ENCODE peak calls at places on chromosomes 5 and 9, in nine cellular contexts. E is GM12865, N is GM04503, P is T-helper 17 cell, A is substantia nigra, Z is EL, H is M059J, D is astrocyte of the spinal cord, V is lower leg skin. G is an unnamed sample.

GRCh38 chr5:93941897-93942296 is 200.5 kb upstream of the POU5F2 start:
- DNase-seq in E (no peak), N (no peak), P (no peak), A (no peak), Z (no peak), H (no peak), D (no peak), V (no peak), G (no peak)

GRCh38 chr5:10704949-10705621 is 55.9 kb downstream of the DAP start:
- DNase-seq in E (peak), N (no peak), P (no peak), A (no peak), Z (peak), H (peak), D (peak), V (no peak), G (no peak)

GRCh38 chr9:134623408-134624066 is 18.1 kb upstream of the COL5A1 start:
- DNase-seq in E (no peak), N (no peak), P (no peak), A (no peak), Z (no peak), H (no peak), D (no peak), V (no peak), G (no peak)

GRCh38 chr5:123802298-123802951 is 290.4 kb downstream of the CSNK1G3 start:
- DNase-seq in E (no peak), N (no peak), P (no peak), A (no peak), Z (no peak), H (no peak), D (peak), V (no peak), G (no peak)

GRCh38 chr5:95884021-95884333 is 61.5 kb upstream of the GLRX start:
- DNase-seq in E (no peak), N (no peak), P (no peak), A (no peak), Z (no peak), H (peak), D (peak), V (no peak), G (no peak)

GRCh38 chr5:53035868-53036381 is 46.8 kb downstream of the ITGA2 start:
- DNase-seq in E (peak), N (no peak), P (no peak), A (no peak), Z (peak), H (peak), D (no peak), V (no peak), G (no peak)

GRCh38 chr5:93741136-93741811 is at the start of gene POU5F2:
- DNase-seq in E (no peak), N (no peak), P (no peak), A (no peak), Z (no peak), H (no peak), D (no peak), V (no peak), G (no peak)

GRCh38 chr5:158769702-158770101 is 330.0 kb downstream of the EBF1 start:
- DNase-seq in E (no peak), N (peak), P (no peak), A (no peak), Z (no peak), H (no peak), D (no peak), V (no peak), G (no peak)

GRCh38 chr9:98929096-98929495 is 14.6 kb upstream of the COL15A1 start:
- DNase-seq in E (no peak), N (no peak), P (no peak), A (no peak), Z (peak), H (no peak), D (peak), V (no peak), G (no peak)

GRCh38 chr5:58066557-58066956 is 393.3 kb downstream of the PLK2 start:
- DNase-seq in E (no peak), N (no peak), P (no peak), A (no peak), Z (no peak), H (no peak), D (no peak), V (no peak), G (no peak)

GRCh38 chr5:158922263-158922592 is 177.5 kb downstream of the EBF1 start:
- DNase-seq in E (peak), N (no peak), P (no peak), A (no peak), Z (no peak), H (no peak), D (no peak), V (no peak), G (no peak)

GRCh38 chr5:34982823-34983222 is 53.5 kb downstream of the DNAJC21 start:
- DNase-seq in E (no peak), N (no peak), P (no peak), A (no peak), Z (no peak), H (no peak), D (no peak), V (no peak), G (no peak)

GRCh38 chr9:136016221-136016881 is 55.2 kb upstream of the UBAC1 start:
- DNase-seq in E (no peak), N (no peak), P (no peak), A (no peak), Z (no peak), H (no peak), D (no peak), V (no peak), G (no peak)

GRCh38 chr5:112355058-112355685 is 63.9 kb downstream of the EPB41L4A start:
- DNase-seq in E (no peak), N (no peak), P (no peak), A (no peak), Z (no peak), H (no peak), D (no peak), V (no peak), G (no peak)

GRCh38 chr9:98867434-98868168 is 60.1 kb downstream of the GALNT12 start:
- DNase-seq in E (no peak), N (peak), P (no peak), A (no peak), Z (peak), H (peak), D (peak), V (peak), G (peak)

GRCh38 chr5:141677415-141677814 is 4.6 kb downstream of the ARAP3 start:
- DNase-seq in E (no peak), N (no peak), P (no peak), A (no peak), Z (no peak), H (no peak), D (no peak), V (no peak), G (no peak)

GRCh38 chr9:136216541-136217240 is 11.8 kb upstream of the LHX3 start:
- DNase-seq in E (no peak), N (no peak), P (no peak), A (no peak), Z (no peak), H (no peak), D (no peak), V (no peak), G (no peak)

GRCh38 chr9:134163374-134164196 is 779 bp downstream of the RNU6ATAC start:
- DNase-seq in E (peak), N (no peak), P (peak), A (no peak), Z (peak), H (peak), D (peak), V (peak), G (peak)

GRCh38 chr9:104506565-104506964 is 2.5 kb downstream of the OR13F1 start:
- DNase-seq in E (no peak), N (no peak), P (no peak), A (no peak), Z (no peak), H (no peak), D (no peak), V (no peak), G (no peak)

GRCh38 chr5:2763533-2763794 is 12.0 kb upstream of the IRX2 start:
- DNase-seq in E (no peak), N (no peak), P (no peak), A (no peak), Z (no peak), H (no peak), D (no peak), V (no peak), G (no peak)

GRCh38 chr9:112586600-112587155 is 100.1 kb downstream of the KIAA1958 start:
- DNase-seq in E (no peak), N (no peak), P (no peak), A (no peak), Z (peak), H (no peak), D (peak), V (no peak), G (no peak)

GRCh38 chr9:33416996-33417395 is 14.6 kb upstream of the AQP7 start:
- DNase-seq in E (no peak), N (no peak), P (peak), A (no peak), Z (no peak), H (no peak), D (no peak), V (no peak), G (no peak)

GRCh38 chr5:102895976-102896375 is 140.9 kb downstream of the PAM start:
- DNase-seq in E (no peak), N (no peak), P (no peak), A (no peak), Z (no peak), H (no peak), D (no peak), V (no peak), G (no peak)

GRCh38 chr9:98922721-98923435 is 20.8 kb upstream of the COL15A1 start:
- DNase-seq in E (peak), N (no peak), P (no peak), A (no peak), Z (peak), H (peak), D (peak), V (no peak), G (no peak)

GRCh38 chr5:12292610-12293204 is 388.5 kb upstream of the CTNND2 start:
- DNase-seq in E (peak), N (no peak), P (no peak), A (no peak), Z (no peak), H (peak), D (peak), V (no peak), G (no peak)

GRCh38 chr5:176829320-176829719 is 19.0 kb downstream of the UNC5A start:
- DNase-seq in E (no peak), N (no peak), P (no peak), A (no peak), Z (no peak), H (no peak), D (no peak), V (no peak), G (no peak)

GRCh38 chr5:14580037-14581034 is 1.3 kb upstream of the OTULINL start:
- DNase-seq in E (no peak), N (peak), P (no peak), A (no peak), Z (peak), H (peak), D (no peak), V (no peak), G (no peak)

GRCh38 chr9:133713211-133713959 is 24.8 kb downstream of the SARDH start:
- DNase-seq in E (no peak), N (no peak), P (no peak), A (no peak), Z (no peak), H (no peak), D (no peak), V (no peak), G (no peak)

GRCh38 chr9:79154806-79155205 is 417.0 kb upstream of the TLE4 start:
- DNase-seq in E (no peak), N (no peak), P (no peak), A (no peak), Z (no peak), H (no peak), D (no peak), V (no peak), G (no peak)

GRCh38 chr5:149847611-149848010 is 97.0 kb downstream of the PDE6A start:
- DNase-seq in E (no peak), N (no peak), P (no peak), A (no peak), Z (no peak), H (no peak), D (no peak), V (no peak), G (no peak)

GRCh38 chr5:128146671-128147070 is 63.1 kb downstream of the SLC12A2 start:
- DNase-seq in E (no peak), N (no peak), P (no peak), A (no peak), Z (no peak), H (no peak), D (no peak), V (no peak), G (no peak)

GRCh38 chr5:11547730-11548129 is 356.5 kb downstream of the CTNND2 start:
- DNase-seq in E (no peak), N (no peak), P (no peak), A (no peak), Z (no peak), H (no peak), D (no peak), V (no peak), G (no peak)

GRCh38 chr5:122863721-122864120 is 18.3 kb downstream of the SNX24 start:
- DNase-seq in E (no peak), N (no peak), P (no peak), A (no peak), Z (no peak), H (no peak), D (no peak), V (no peak), G (no peak)

GRCh38 chr9:114733814-114734213 is 51.8 kb upstream of the TEX48 start:
- DNase-seq in E (no peak), N (no peak), P (no peak), A (no peak), Z (peak), H (peak), D (peak), V (no peak), G (no peak)

GRCh38 chr5:122874179-122874875 is 28.9 kb downstream of the SNX24 start:
- DNase-seq in E (no peak), N (no peak), P (no peak), A (no peak), Z (no peak), H (no peak), D (no peak), V (no peak), G (no peak)

GRCh38 chr5:40572947-40573346 is 106.8 kb upstream of the PTGER4 start:
- DNase-seq in E (no peak), N (peak), P (no peak), A (no peak), Z (no peak), H (no peak), D (peak), V (no peak), G (peak)

GRCh38 chr5:90437663-90438062 is 28.1 kb upstream of the CETN3 start:
- DNase-seq in E (no peak), N (no peak), P (no peak), A (no peak), Z (no peak), H (no peak), D (no peak), V (no peak), G (no peak)

G was measured in tibial nerve.